ENCODE peak calls at places on chromosomes 7 and 10, in four cellular contexts. W, H, G and N are unnamed samples.

GRCh38 chr7:96775046-96775445 is 65.4 kb upstream of the SEM1 start:
- DNase-seq in W (no peak), H (no peak), G (no peak), N (no peak)

GRCh38 chr7:79009647-79010046 is 443.8 kb downstream of the MAGI2 start:
- DNase-seq in W (no peak), H (no peak), G (no peak), N (no peak)

GRCh38 chr7:42247301-42247700 is 10.3 kb upstream of the GLI3 start:
- DNase-seq in W (no peak), H (no peak), G (no peak), N (peak)

GRCh38 chr7:84589012-84589411 is 394.4 kb upstream of the SEMA3A start:
- DNase-seq in W (no peak), H (no peak), G (no peak), N (no peak)

GRCh38 chr10:649798-650690 is 39.4 kb downstream of the DIP2C start:
- DNase-seq in W (no peak), H (no peak), G (no peak), N (peak)

GRCh38 chr7:133662830-133663229 is 410.0 kb downstream of the EXOC4 start:
- DNase-seq in W (no peak), H (no peak), G (no peak), N (no peak)

GRCh38 chr7:209846-210245 is 17.5 kb downstream of the FAM20C start:
- DNase-seq in W (no peak), H (no peak), G (no peak), N (no peak)

GRCh38 chr7:23471090-23471859 is 984 bp upstream of the IGF2BP3 start:
- DNase-seq in W (peak), H (peak), G (no peak), N (peak)

GRCh38 chr10:99431190-99431549 is 746 bp upstream of the GOT1 start:
- DNase-seq in W (peak), H (peak), G (no peak), N (no peak)

GRCh38 chr10:29951441-29951931 is 107.9 kb downstream of the JCAD start:
- DNase-seq in W (no peak), H (peak), G (no peak), N (no peak)

GRCh38 chr7:131284702-131285419 is 42.8 kb upstream of the MKLN1 start:
- DNase-seq in W (no peak), H (peak), G (no peak), N (no peak)

GRCh38 chr7:133301444-133301843 is 48.6 kb downstream of the EXOC4 start:
- DNase-seq in W (no peak), H (no peak), G (no peak), N (no peak)

GRCh38 chr7:118104812-118105441 is 79.0 kb upstream of the LSM8 start:
- DNase-seq in W (peak), H (no peak), G (no peak), N (no peak)

GRCh38 chr7:68250143-68250542 is 1253.5 kb downstream of the TYW1 start:
- DNase-seq in W (no peak), H (no peak), G (no peak), N (no peak)

GRCh38 chr10:102633282-102633681 is 11.0 kb upstream of the TRIM8 start:
- DNase-seq in W (no peak), H (no peak), G (no peak), N (no peak)

GRCh38 chr7:120190566-120190965 is 82.4 kb upstream of the KCND2 start:
- DNase-seq in W (no peak), H (no peak), G (no peak), N (no peak)

GRCh38 chr7:155228459-155228845 is 69.2 kb upstream of the INSIG1 start:
- DNase-seq in W (no peak), H (no peak), G (no peak), N (no peak)

GRCh38 chr10:29858352-29859267 is 200.8 kb downstream of the JCAD start:
- DNase-seq in W (no peak), H (peak), G (no peak), N (peak)

GRCh38 chr10:30454744-30455498 is 20.9 kb downstream of the MAP3K8 start:
- DNase-seq in W (no peak), H (no peak), G (no peak), N (no peak)

GRCh38 chr10:44920252-44920651 is 9.1 kb downstream of the TMEM72 start:
- DNase-seq in W (no peak), H (no peak), G (no peak), N (no peak)

GRCh38 chr7:24325708-24326107 is 41.7 kb downstream of the NPY start:
- DNase-seq in W (no peak), H (no peak), G (peak), N (no peak)

GRCh38 chr10:607545-608196 is 81.8 kb downstream of the DIP2C start:
- DNase-seq in W (no peak), H (no peak), G (no peak), N (no peak)

GRCh38 chr10:74587109-74587508 is 239.3 kb upstream of the KAT6B start:
- DNase-seq in W (no peak), H (no peak), G (no peak), N (no peak)

GRCh38 chr10:1056326-1057105 is at the start of gene WDR37:
- DNase-seq in W (peak), H (peak), G (no peak), N (peak)

GRCh38 chr10:61662794-61663259 is at the start of gene CABCOCO1:
- DNase-seq in W (no peak), H (peak), G (no peak), N (no peak)

GRCh38 chr7:157224627-157225026 is 85.9 kb downstream of the UBE3C start:
- DNase-seq in W (no peak), H (no peak), G (no peak), N (peak)

GRCh38 chr7:141362580-141363435 is 188.4 kb upstream of the AGK start:
- DNase-seq in W (no peak), H (no peak), G (no peak), N (no peak)

GRCh38 chr10:113316506-113316905 is 236.3 kb upstream of the HABP2 start:
- DNase-seq in W (no peak), H (no peak), G (no peak), N (no peak)

GRCh38 chr10:68109312-68109711 is at the start of gene MYPN:
- DNase-seq in W (no peak), H (no peak), G (no peak), N (no peak)

GRCh38 chr7:141444956-141445355 is 106.3 kb upstream of the AGK start:
- DNase-seq in W (no peak), H (no peak), G (no peak), N (no peak)

GRCh38 chr10:5565671-5566581 is 41.2 kb downstream of the CALML3 start:
- DNase-seq in W (no peak), H (no peak), G (no peak), N (no peak)

GRCh38 chr10:35318551-35318950 is 17.8 kb upstream of the CCNY start:
- DNase-seq in W (no peak), H (no peak), G (no peak), N (no peak)

DNA sequence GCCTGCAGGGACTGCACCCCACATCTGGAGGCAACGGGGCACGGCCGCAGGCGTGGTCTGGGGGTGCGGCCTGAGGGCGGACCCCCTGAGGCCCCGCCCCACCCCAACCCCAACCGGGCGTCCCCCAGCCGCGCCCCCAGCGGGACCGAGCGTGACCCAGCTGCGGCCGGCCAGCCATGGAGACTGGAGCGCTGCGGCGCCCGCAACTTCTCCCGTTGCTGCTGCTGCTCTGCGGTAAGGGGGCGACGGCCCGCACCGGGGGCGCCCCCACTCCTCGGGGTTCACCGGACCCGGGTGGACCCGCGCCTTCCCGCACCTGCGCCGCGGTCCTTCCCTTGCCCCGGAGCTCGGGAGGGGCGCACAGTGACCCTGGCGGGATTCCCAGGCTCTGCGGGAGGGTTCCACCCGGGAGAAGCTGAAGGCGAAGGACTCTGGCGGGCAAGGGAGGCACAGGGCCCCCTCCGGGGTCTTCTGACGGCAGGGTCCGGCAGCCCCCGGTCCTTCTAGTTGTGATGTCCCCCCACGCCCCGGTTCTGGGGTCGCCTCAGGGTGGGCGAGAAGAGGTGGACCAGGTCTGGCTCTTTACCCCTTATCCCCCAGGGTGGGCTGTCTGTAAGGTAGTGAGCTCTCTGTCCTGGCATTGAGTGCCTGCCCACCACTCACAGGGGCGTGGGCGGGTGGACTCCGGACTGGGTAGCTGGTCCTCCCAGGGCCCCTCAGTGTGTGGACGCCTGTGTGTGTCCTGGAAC is at the start of gene RAMP3:
- DNase-seq in W (no peak), H (peak), G (no peak), N (no peak)
- TF ChIP-seq NR2C2 in W (no peak), H (no peak), G (no peak), N (no peak)

GRCh38 chr10:112000466-112000865 is 183.1 kb downstream of the GPAM start:
- DNase-seq in W (no peak), H (no peak), G (no peak), N (no peak)

GRCh38 chr10:112004075-112004474 is 179.5 kb downstream of the GPAM start:
- DNase-seq in W (no peak), H (no peak), G (no peak), N (no peak)

GRCh38 chr10:112006831-112007230 is 176.7 kb downstream of the GPAM start:
- DNase-seq in W (no peak), H (no peak), G (no peak), N (no peak)

GRCh38 chr10:112002191-112002590 is 181.4 kb downstream of the GPAM start:
- DNase-seq in W (no peak), H (no peak), G (no peak), N (no peak)

DNA sequence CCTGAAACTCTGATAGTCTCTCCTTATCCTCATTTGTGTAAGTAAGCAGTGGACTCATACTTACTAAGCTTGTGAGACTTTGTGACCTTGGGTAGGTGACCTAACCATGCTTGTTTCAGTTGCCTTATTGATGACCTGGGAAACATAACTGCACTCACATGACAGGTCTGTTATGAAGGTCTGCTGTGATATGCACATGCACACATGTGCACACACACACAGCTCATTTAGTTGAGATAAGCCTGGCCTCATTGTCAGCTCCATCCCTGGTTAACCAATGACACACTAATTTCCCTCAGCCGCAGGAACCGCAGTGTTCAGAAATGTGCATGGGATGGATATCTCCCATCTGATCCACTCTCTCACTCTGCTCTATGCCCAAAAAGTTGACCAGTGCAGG is 177.2 kb downstream of the GPAM start:
- DNase-seq in W (no peak), H (no peak), G (no peak), N (no peak)
- TF ChIP-seq ETV6 in W (no peak), H (no peak), G (no peak), N (no peak)

GRCh38 chr10:97628228-97628627 is 5.1 kb downstream of the MORN4 start:
- DNase-seq in W (no peak), H (no peak), G (no peak), N (no peak)

GRCh38 chr10:97627731-97628130 is 5.6 kb downstream of the MORN4 start:
- DNase-seq in W (peak), H (no peak), G (no peak), N (no peak)

GRCh38 chr10:97618733-97619132 is 14.6 kb downstream of the MORN4 start:
- DNase-seq in W (no peak), H (no peak), G (no peak), N (no peak)

GRCh38 chr10:97618285-97618684 is 15.0 kb downstream of the MORN4 start:
- DNase-seq in W (no peak), H (no peak), G (no peak), N (no peak)

GRCh38 chr10:97623277-97623676 is 10.0 kb downstream of the MORN4 start:
- DNase-seq in W (no peak), H (no peak), G (no peak), N (peak)
- TF ChIP-seq NR2C2 in W (no peak), H (no peak), G (no peak), N (no peak)

GRCh38 chr7:94064541-94065191 is 60.5 kb upstream of the BET1 start:
- DNase-seq in W (no peak), H (no peak), G (no peak), N (no peak)
- TF ChIP-seq ETV6 in W (no peak), H (no peak), G (no peak), N (no peak)

GRCh38 chr7:46461334-46461777 is 540.3 kb upstream of the IGFBP3 start:
- DNase-seq in W (no peak), H (no peak), G (no peak), N (no peak)
- TF ChIP-seq NR2C2 in W (no peak), H (no peak), G (no peak), N (no peak)

GRCh38 chr7:6106140-6106904 is 75.1 kb downstream of the ANKRD61 start:
- DNase-seq in W (no peak), H (no peak), G (no peak), N (peak)

GRCh38 chr7:6116216-6116615 is 85.0 kb downstream of the ANKRD61 start:
- DNase-seq in W (no peak), H (no peak), G (no peak), N (no peak)

GRCh38 chr7:6107924-6108323 is 76.7 kb downstream of the ANKRD61 start:
- DNase-seq in W (no peak), H (no peak), G (no peak), N (no peak)

GRCh38 chr7:6111041-6111440 is 79.9 kb downstream of the ANKRD61 start:
- DNase-seq in W (no peak), H (no peak), G (no peak), N (no peak)
- TF ChIP-seq ETV6 in W (no peak), H (no peak), G (no peak), N (no peak)

GRCh38 chr10:26544932-26545331 is 106.8 kb downstream of the APBB1IP start:
- DNase-seq in W (no peak), H (no peak), G (peak), N (no peak)
- TF ChIP-seq NR2C2 in W (no peak), H (no peak), G (no peak), N (no peak)

GRCh38 chr10:71235808-71236207 is 23.4 kb downstream of the UNC5B start:
- DNase-seq in W (no peak), H (no peak), G (no peak), N (no peak)

GRCh38 chr10:71234970-71235681 is 22.8 kb downstream of the UNC5B start:
- DNase-seq in W (peak), H (no peak), G (no peak), N (no peak)

GRCh38 chr10:71237843-71238623 is 25.7 kb downstream of the UNC5B start:
- DNase-seq in W (no peak), H (no peak), G (no peak), N (no peak)

GRCh38 chr10:71236822-71237682 is 24.7 kb downstream of the UNC5B start:
- DNase-seq in W (no peak), H (no peak), G (no peak), N (no peak)

DNA sequence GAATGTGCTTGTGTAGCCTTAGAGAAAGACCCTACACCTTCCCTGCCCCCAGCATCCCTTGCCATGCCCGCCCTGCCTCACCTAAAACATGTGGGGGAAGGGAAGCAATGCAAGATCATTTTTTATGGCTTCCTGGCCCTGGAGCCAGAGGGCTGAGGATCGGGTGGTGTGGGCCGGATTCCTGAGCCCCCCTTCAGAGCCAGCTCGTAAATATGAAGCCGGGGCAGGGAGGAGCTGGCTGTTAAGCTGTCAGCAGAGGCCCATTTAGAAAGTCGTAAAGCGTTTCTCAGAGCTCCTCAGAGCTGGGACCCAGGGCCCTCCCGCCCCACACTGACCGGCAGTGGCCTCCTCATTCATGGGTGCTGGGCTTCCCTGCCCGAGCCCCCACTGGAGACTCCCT is 23.9 kb downstream of the UNC5B start:
- DNase-seq in W (no peak), H (no peak), G (no peak), N (no peak)
- TF ChIP-seq ETV6 in W (no peak), H (no peak), G (no peak), N (no peak)

GRCh38 chr10:46547881-46548780 is 8.3 kb downstream of the GPRIN2 start:
- DNase-seq in W (no peak), H (peak), G (no peak), N (no peak)
- TF ChIP-seq NR2C2 in W (no peak), H (peak), G (no peak), N (no peak)